ENCODE peak calls at places on chromosomes 1 and 21, in ten cellular contexts. N is A549, K is HCT116, V is fibroblast of lung, L is OCI-LY7, G is PC-3, R is IMR-90, D is H1, Z is SK-N-SH, C is osteoblast. E is an unnamed sample.

GRCh38 chr1:14095001-14095400 is 395.0 kb downstream of the PRDM2 start:
- DNase-seq in N (no peak), K (peak; percentile 6), V (peak; percentile 6), L (peak; percentile 71), G (peak; percentile 63), R (no peak), D (no peak), Z (peak; percentile 26), C (peak; percentile 37), E (peak; percentile 18)

GRCh38 chr1:91596474-91596873 is 95.8 kb downstream of the CDC7 start:
- DNase-seq in N (no peak), K (no peak), V (no peak), L (no peak), G (peak; percentile 27), R (peak; percentile 46), D (no peak), Z (no peak), C (no peak), E (peak; percentile 1)

GRCh38 chr1:162500805-162501204 is 3.2 kb downstream of the UHMK1 start:
- DNase-seq in N (no peak), K (no peak), V (no peak), L (no peak), G (no peak), R (peak; percentile 36), D (no peak), Z (no peak), C (no peak), E (no peak)

GRCh38 chr1:178633068-178633467 is 92.0 kb upstream of the RALGPS2 start:
- DNase-seq in N (peak; percentile 49), K (no peak), V (peak; percentile 98), L (no peak), G (peak; percentile 84), R (peak; percentile 95), D (no peak), Z (no peak), C (peak; percentile 90), E (no peak)

GRCh38 chr1:95111014-95111413 is 6.1 kb upstream of the TLCD4 start:
- DNase-seq in N (no peak), K (no peak), V (no peak), L (no peak), G (no peak), R (no peak), D (no peak), Z (no peak), C (no peak), E (no peak)

GRCh38 chr21:43611598-43612369 is 47.5 kb downstream of the HSF2BP start:
- DNase-seq in N (peak; percentile 83), K (peak; percentile 59), V (no peak), L (peak; percentile 64), G (peak; percentile 77), R (peak; percentile 95), D (peak; percentile 75), Z (peak; percentile 73), C (no peak), E (peak; percentile 91)

GRCh38 chr1:174005032-174005431 is 17.1 kb downstream of the RC3H1 start:
- DNase-seq in N (no peak), K (no peak), V (no peak), L (peak; percentile 81), G (no peak), R (peak; percentile 34), D (no peak), Z (peak; percentile 47), C (peak; percentile 84), E (no peak)

GRCh38 chr1:28835237-28835650 is 23.3 kb downstream of the OPRD1 start:
- DNase-seq in N (no peak), K (no peak), V (no peak), L (no peak), G (no peak), R (no peak), D (no peak), Z (peak; percentile 85), C (peak; percentile 25), E (no peak)

GRCh38 chr1:161721738-161722343 is 497 bp downstream of the FCRLB start:
- DNase-seq in N (peak; percentile 54), K (no peak), V (peak; percentile 89), L (no peak), G (peak; percentile 91), R (peak; percentile 92), D (no peak), Z (no peak), C (peak; percentile 97), E (no peak)

GRCh38 chr1:237166593-237167077 is 124.7 kb downstream of the RYR2 start:
- DNase-seq in N (no peak), K (no peak), V (peak; percentile 5), L (no peak), G (no peak), R (peak; percentile 25), D (no peak), Z (no peak), C (no peak), E (no peak)

GRCh38 chr1:67700692-67701410 is 15.8 kb downstream of the GADD45A start:
- DNase-seq in N (peak; percentile 79), K (peak; percentile 93), V (peak; percentile 78), L (peak; percentile 38), G (peak; percentile 78), R (peak; percentile 73), D (no peak), Z (peak; percentile 54), C (no peak), E (no peak)

GRCh38 chr1:192461684-192462083 is 113.9 kb upstream of the RGS1 start:
- DNase-seq in N (no peak), K (no peak), V (no peak), L (no peak), G (peak; percentile 42), R (no peak), D (no peak), Z (no peak), C (peak; percentile 21), E (no peak)

GRCh38 chr1:70947864-70948263 is 99.8 kb downstream of the PTGER3 start:
- DNase-seq in N (no peak), K (no peak), V (no peak), L (no peak), G (no peak), R (no peak), D (no peak), Z (no peak), C (no peak), E (no peak)

DNA sequence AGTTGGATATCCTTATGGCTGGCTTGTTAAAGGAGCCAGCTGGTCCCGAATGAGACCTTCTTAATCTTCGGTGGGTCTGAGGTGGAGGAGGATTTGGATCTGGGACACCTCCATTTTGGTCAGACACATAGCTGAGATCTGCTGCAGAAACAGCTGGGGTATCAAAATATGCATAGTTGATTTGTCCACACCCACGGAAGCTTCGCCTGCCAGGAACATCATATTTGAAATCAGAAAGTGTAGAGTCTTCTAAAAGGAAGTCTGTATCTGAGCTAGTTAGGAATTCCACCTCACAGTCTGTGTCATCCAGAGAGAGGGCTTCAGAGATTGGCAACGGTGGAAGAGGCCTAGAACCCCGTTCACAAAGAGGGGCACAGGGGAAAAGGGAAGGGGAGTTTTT is 12.3 kb downstream of the ERRFI1 start:
- DNase-seq in N (no peak), K (no peak), V (peak; percentile 38), L (no peak), G (no peak), R (no peak), D (no peak), Z (no peak), C (no peak), E (no peak)
- H3K4me1 ChIP-seq in N (peaks cover 86% of the 10 kb centered on the region), K (peaks cover 96% of the 10 kb centered on the region), V (peaks cover 34% of the 10 kb centered on the region), L (no peaks in the 10 kb centered on the region), G (peaks cover 37% of the 10 kb centered on the region), R (peaks cover 15% of the 10 kb centered on the region), D (peaks cover 7% of the 10 kb centered on the region), Z (peaks cover 13% of the 10 kb centered on the region), C (peaks cover 44% of the 10 kb centered on the region), E (no peaks in the 10 kb centered on the region)

GRCh38 chr1:23194119-23194984 is 22.9 kb downstream of the HTR1D start:
- DNase-seq in N (peak; percentile 88), K (no peak), V (peak; percentile 98), L (no peak), G (peak; percentile 77), R (peak; percentile 95), D (no peak), Z (no peak), C (peak; percentile 94), E (no peak)

GRCh38 chr1:23198373-23198772 is 18.9 kb downstream of the HTR1D start:
- DNase-seq in N (peak; percentile 84), K (peak; percentile 61), V (peak; percentile 94), L (no peak), G (peak; percentile 95), R (peak; percentile 97), D (no peak), Z (no peak), C (peak; percentile 71), E (no peak)

GRCh38 chr1:23196627-23197328 is 20.5 kb downstream of the HTR1D start:
- DNase-seq in N (peak; percentile 96), K (peak; percentile 91), V (peak; percentile 100), L (no peak), G (peak; percentile 96), R (peak; percentile 98), D (no peak), Z (no peak), C (peak; percentile 93), E (no peak)

GRCh38 chr1:23191199-23191598 is 22.5 kb upstream of the LUZP1 start:
- DNase-seq in N (no peak), K (no peak), V (no peak), L (no peak), G (no peak), R (no peak), D (no peak), Z (no peak), C (no peak), E (no peak)

GRCh38 chr1:23193391-23194118 is 23.7 kb downstream of the HTR1D start:
- DNase-seq in N (no peak), K (no peak), V (no peak), L (no peak), G (no peak), R (no peak), D (no peak), Z (no peak), C (no peak), E (no peak)
- TF ChIP-seq CTCF in N (no peak), K (no peak), V (no peak), L (no peak), G (no peak), R (no peak), D (no peak), Z (no peak), C (no peak), E (no peak)

GRCh38 chr1:156892190-156893047 is 1.1 kb upstream of the PEAR1 start:
- DNase-seq in N (peak; percentile 89), K (peak; percentile 75), V (peak; percentile 82), L (peak; percentile 71), G (peak; percentile 95), R (peak; percentile 85), D (peak; percentile 97), Z (peak; percentile 94), C (peak; percentile 98), E (peak; percentile 80)
- H3K4me2 ChIP-seq in N (peak overlapping the region; percentile 71), K (peak overlapping the region; percentile 62), V (peak overlapping the region; percentile 39), L (no peak overlapping the region), G (peak overlapping the region; percentile 75), R (peak overlapping the region; percentile 61), D (peak overlapping the region; percentile 76), Z (no peak overlapping the region), C (peak overlapping the region; percentile 89), E (peak overlapping the region; percentile 40)

GRCh38 chr1:59671953-59672305 is 142.8 kb upstream of the HOOK1 start:
- DNase-seq in N (no peak), K (no peak), V (no peak), L (no peak), G (no peak), R (no peak), D (no peak), Z (no peak), C (no peak), E (no peak)
- H3K4me1 ChIP-seq in N (no peaks in the 10 kb centered on the region), K (peaks cover 20% of the 10 kb centered on the region), V (peaks cover 3% of the 10 kb centered on the region), L (no peaks in the 10 kb centered on the region), G (no peaks in the 10 kb centered on the region), R (peaks cover 4% of the 10 kb centered on the region), D (peaks cover 14% of the 10 kb centered on the region), Z (no peaks in the 10 kb centered on the region), C (peaks cover 9% of the 10 kb centered on the region), E (no peaks in the 10 kb centered on the region)

E was measured in MM.1S.